ENCODE peak calls at places on chromosome 6, in ten cellular contexts. D is Ammon's horn, N is right lobe of liver, M is mucosa of descending colon, P is ACHN, Y is H54, L is mesenteric fat pad, W is amniotic stem cell, K is adipocyte, C is HTR-8/SVneo. H is an unnamed sample.

GRCh38 chr6:52620906-52621190 is 44.0 kb upstream of the TRAM2 start:
- DNase-seq in Y (no peak), L (no peak), N (no peak), D (no peak), W (no peak), P (no peak), C (no peak), M (no peak), K (no peak), H (no peak)

GRCh38 chr6:170042086-170042485 is 248.8 kb downstream of the DLL1 start:
- DNase-seq in W (no peak), K (no peak), L (peak; percentile 26), C (no peak), N (no peak), P (no peak), Y (no peak), D (no peak), M (no peak), H (no peak)

GRCh38 chr6:97947841-97948240 is 664.8 kb upstream of the MMS22L start:
- DNase-seq in Y (peak; percentile 0), D (no peak), W (no peak), C (no peak), N (no peak), M (no peak), P (peak; percentile 63), K (peak; percentile 1), L (no peak), H (peak; percentile 37)

GRCh38 chr6:38138374-38138773 is 318.8 kb downstream of the ZFAND3 start:
- DNase-seq in W (no peak), N (no peak), C (no peak), L (peak; percentile 43), P (no peak), D (no peak), K (no peak), M (no peak), Y (no peak), H (no peak)

GRCh38 chr6:137681445-137682009 is 185.5 kb upstream of the TNFAIP3 start:
- DNase-seq in P (no peak), D (no peak), M (no peak), K (no peak), Y (no peak), C (no peak), W (no peak), L (no peak), N (no peak), H (no peak)

GRCh38 chr6:145508107-145508506 is 227.2 kb downstream of the EPM2A start:
- DNase-seq in C (no peak), M (no peak), N (no peak), P (no peak), W (no peak), Y (no peak), D (no peak), L (no peak), K (no peak), H (no peak)

GRCh38 chr6:34181903-34182302 is 36.0 kb upstream of the GRM4 start:
- DNase-seq in Y (no peak), W (no peak), M (no peak), P (no peak), L (peak; percentile 33), D (no peak), C (no peak), K (no peak), N (no peak), H (no peak)

GRCh38 chr6:43290353-43290904 is 7.6 kb upstream of the SLC22A7 start:
- DNase-seq in N (no peak), M (no peak), Y (no peak), C (no peak), L (no peak), D (no peak), W (no peak), K (no peak), P (no peak), H (no peak)

GRCh38 chr6:89290401-89291155 is 24.5 kb downstream of the GABRR2 start:
- DNase-seq in N (no peak), W (no peak), C (no peak), P (no peak), K (no peak), D (no peak), L (peak; percentile 73), M (no peak), Y (no peak), H (no peak)

GRCh38 chr6:163793584-163793983 is 379.1 kb downstream of the QKI start:
- DNase-seq in C (peak; percentile 8), Y (no peak), W (peak; percentile 86), N (no peak), M (no peak), D (peak; percentile 42), P (peak; percentile 87), K (peak; percentile 85), L (no peak), H (peak; percentile 33)

GRCh38 chr6:18585032-18585573 is 198.0 kb downstream of the RNF144B start:
- DNase-seq in N (no peak), C (peak; percentile 56), W (peak; percentile 38), P (peak; percentile 57), M (peak; percentile 45), K (peak; percentile 45), D (peak; percentile 6), L (no peak), Y (peak; percentile 30), H (peak; percentile 54)

GRCh38 chr6:82072113-82072512 is 175.4 kb downstream of the IBTK start:
- DNase-seq in P (no peak), W (no peak), C (no peak), D (no peak), K (peak; percentile 36), Y (no peak), M (no peak), N (no peak), L (no peak), H (no peak)

GRCh38 chr6:1527098-1527497 is 82.6 kb upstream of the FOXC1 start:
- DNase-seq in N (no peak), D (peak; percentile 85), M (peak; percentile 37), Y (no peak), K (peak; percentile 63), C (peak; percentile 69), P (no peak), W (no peak), L (no peak), H (no peak)

GRCh38 chr6:155100087-155100486 is 105.0 kb downstream of the TIAM2 start:
- DNase-seq in L (no peak), W (no peak), Y (no peak), P (peak; percentile 33), M (no peak), D (peak; percentile 58), N (no peak), K (no peak), C (no peak), H (no peak)

GRCh38 chr6:40579101-40579500 is 8.1 kb downstream of the LRFN2 start:
- DNase-seq in L (no peak), C (no peak), D (no peak), K (no peak), N (no peak), W (no peak), Y (no peak), M (no peak), P (no peak), H (no peak)

GRCh38 chr6:63572733-63573139 is 456 bp downstream of the LOC128125822 start:
- DNase-seq in C (no peak), Y (no peak), M (no peak), D (no peak), K (no peak), W (no peak), N (no peak), P (no peak), L (no peak), H (no peak)

GRCh38 chr6:85920782-85921181 is 278.1 kb upstream of the SYNCRIP start:
- DNase-seq in P (no peak), W (no peak), M (no peak), Y (no peak), N (no peak), L (no peak), C (no peak), D (peak; percentile 22), K (no peak), H (no peak)

H was measured in T1000.